ENCODE peak calls at places on chromosomes 16 and 17, in eight cellular contexts. One of them, this sample, is unnamed.

GRCh38 chr17:17698371-17698770 is 17.1 kb downstream of the RAI1 start:
- DNase-seq in MM.1S: no peak
- DNase-seq in thoracic aorta: no peak
- DNase-seq in BE2C: no peak
- DNase-seq in GM20000: no peak
- DNase-seq in GM13976: no peak
- DNase-seq in mesothelial cell of epicardium: no peak
- DNase-seq in keratinocyte: no peak
- DNase-seq in this sample: no peak

GRCh38 chr16:11675561-11676511 is 7.6 kb downstream of the SNN start:
- DNase-seq in MM.1S: peak; percentile 62
- DNase-seq in thoracic aorta: no peak
- DNase-seq in BE2C: peak; percentile 82
- DNase-seq in GM20000: no peak
- DNase-seq in GM13976: no peak
- DNase-seq in mesothelial cell of epicardium: no peak
- DNase-seq in keratinocyte: no peak
- DNase-seq in this sample: no peak

GRCh38 chr16:71479420-71479819 is 9.7 kb downstream of the ZNF19 start:
- DNase-seq in MM.1S: no peak
- DNase-seq in thoracic aorta: no peak
- DNase-seq in BE2C: peak; percentile 33
- DNase-seq in GM20000: no peak
- DNase-seq in GM13976: no peak
- DNase-seq in mesothelial cell of epicardium: no peak
- DNase-seq in keratinocyte: no peak
- DNase-seq in this sample: no peak

GRCh38 chr16:46762583-46762982 is 14.4 kb upstream of the MYLK3 start:
- DNase-seq in MM.1S: no peak
- DNase-seq in thoracic aorta: no peak
- DNase-seq in BE2C: no peak
- DNase-seq in GM20000: no peak
- DNase-seq in GM13976: no peak
- DNase-seq in mesothelial cell of epicardium: no peak
- DNase-seq in keratinocyte: no peak
- DNase-seq in this sample: no peak

GRCh38 chr16:84284168-84284722 is 10.4 kb upstream of the WFDC1 start:
- DNase-seq in MM.1S: no peak
- DNase-seq in thoracic aorta: no peak
- DNase-seq in BE2C: no peak
- DNase-seq in GM20000: no peak
- DNase-seq in GM13976: no peak
- DNase-seq in mesothelial cell of epicardium: no peak
- DNase-seq in keratinocyte: no peak
- DNase-seq in this sample: no peak

GRCh38 chr17:19357351-19358140 is 5.0 kb downstream of the B9D1 start:
- DNase-seq in MM.1S: no peak
- DNase-seq in thoracic aorta: no peak
- DNase-seq in BE2C: no peak
- DNase-seq in GM20000: no peak
- DNase-seq in GM13976: no peak
- DNase-seq in mesothelial cell of epicardium: no peak
- DNase-seq in keratinocyte: no peak
- DNase-seq in this sample: no peak

GRCh38 chr16:35404273-35404672 is 1944.9 kb downstream of the TP53TG3F start:
- DNase-seq in MM.1S: no peak
- DNase-seq in thoracic aorta: no peak
- DNase-seq in BE2C: no peak
- DNase-seq in GM20000: no peak
- DNase-seq in GM13976: no peak
- DNase-seq in mesothelial cell of epicardium: no peak
- DNase-seq in keratinocyte: no peak
- DNase-seq in this sample: no peak

GRCh38 chr16:79772028-79772427 is 171.5 kb upstream of the MAF start:
- DNase-seq in MM.1S: no peak
- DNase-seq in thoracic aorta: no peak
- DNase-seq in BE2C: no peak
- DNase-seq in GM20000: no peak
- DNase-seq in GM13976: no peak
- DNase-seq in mesothelial cell of epicardium: no peak
- DNase-seq in keratinocyte: no peak
- DNase-seq in this sample: no peak

GRCh38 chr17:50697663-50698272 is 9.9 kb downstream of the ANKRD40 start:
- DNase-seq in MM.1S: peak; percentile 46
- DNase-seq in thoracic aorta: no peak
- DNase-seq in BE2C: no peak
- DNase-seq in GM20000: no peak
- DNase-seq in GM13976: no peak
- DNase-seq in mesothelial cell of epicardium: no peak
- DNase-seq in keratinocyte: no peak
- DNase-seq in this sample: no peak

GRCh38 chr17:33438578-33438977 is 145.5 kb upstream of the ASIC2 start:
- DNase-seq in MM.1S: no peak
- DNase-seq in thoracic aorta: no peak
- DNase-seq in BE2C: no peak
- DNase-seq in GM20000: no peak
- DNase-seq in GM13976: no peak
- DNase-seq in mesothelial cell of epicardium: no peak
- DNase-seq in keratinocyte: no peak
- DNase-seq in this sample: no peak

GRCh38 chr16:3012246-3012645 is 477 bp upstream of the CLDN9 start:
- DNase-seq in MM.1S: no peak
- DNase-seq in thoracic aorta: no peak
- DNase-seq in BE2C: no peak
- DNase-seq in GM20000: no peak
- DNase-seq in GM13976: no peak
- DNase-seq in mesothelial cell of epicardium: no peak
- DNase-seq in keratinocyte: no peak
- DNase-seq in this sample: no peak

GRCh38 chr17:73785466-73785865 is 141.2 kb upstream of the SDK2 start:
- DNase-seq in MM.1S: no peak
- DNase-seq in thoracic aorta: no peak
- DNase-seq in BE2C: peak; percentile 30
- DNase-seq in GM20000: no peak
- DNase-seq in GM13976: no peak
- DNase-seq in mesothelial cell of epicardium: no peak
- DNase-seq in keratinocyte: no peak
- DNase-seq in this sample: no peak

GRCh38 chr16:81443688-81444447 is 740 bp upstream of the CMIP start:
- DNase-seq in MM.1S: no peak
- DNase-seq in thoracic aorta: no peak
- DNase-seq in BE2C: no peak
- DNase-seq in GM20000: no peak
- DNase-seq in GM13976: no peak
- DNase-seq in mesothelial cell of epicardium: no peak
- DNase-seq in keratinocyte: no peak
- DNase-seq in this sample: no peak

GRCh38 chr16:6160303-6160702 is 1062.7 kb upstream of the EEF2KMT start:
- DNase-seq in MM.1S: no peak
- DNase-seq in thoracic aorta: no peak
- DNase-seq in BE2C: no peak
- DNase-seq in GM20000: no peak
- DNase-seq in GM13976: no peak
- DNase-seq in mesothelial cell of epicardium: no peak
- DNase-seq in keratinocyte: no peak
- DNase-seq in this sample: no peak

GRCh38 chr16:30060354-30061194 is 5.0 kb upstream of the ALDOA start:
- DNase-seq in MM.1S: no peak
- DNase-seq in thoracic aorta: no peak
- DNase-seq in BE2C: peak; percentile 74
- DNase-seq in GM20000: no peak
- DNase-seq in GM13976: no peak
- DNase-seq in mesothelial cell of epicardium: no peak
- DNase-seq in keratinocyte: no peak
- DNase-seq in this sample: no peak

GRCh38 chr16:30930160-30930571 is 6.8 kb downstream of the FBXL19 start:
- DNase-seq in MM.1S: no peak
- DNase-seq in thoracic aorta: no peak
- DNase-seq in BE2C: no peak
- DNase-seq in GM20000: no peak
- DNase-seq in GM13976: no peak
- DNase-seq in mesothelial cell of epicardium: no peak
- DNase-seq in keratinocyte: no peak
- DNase-seq in this sample: no peak

DNA sequence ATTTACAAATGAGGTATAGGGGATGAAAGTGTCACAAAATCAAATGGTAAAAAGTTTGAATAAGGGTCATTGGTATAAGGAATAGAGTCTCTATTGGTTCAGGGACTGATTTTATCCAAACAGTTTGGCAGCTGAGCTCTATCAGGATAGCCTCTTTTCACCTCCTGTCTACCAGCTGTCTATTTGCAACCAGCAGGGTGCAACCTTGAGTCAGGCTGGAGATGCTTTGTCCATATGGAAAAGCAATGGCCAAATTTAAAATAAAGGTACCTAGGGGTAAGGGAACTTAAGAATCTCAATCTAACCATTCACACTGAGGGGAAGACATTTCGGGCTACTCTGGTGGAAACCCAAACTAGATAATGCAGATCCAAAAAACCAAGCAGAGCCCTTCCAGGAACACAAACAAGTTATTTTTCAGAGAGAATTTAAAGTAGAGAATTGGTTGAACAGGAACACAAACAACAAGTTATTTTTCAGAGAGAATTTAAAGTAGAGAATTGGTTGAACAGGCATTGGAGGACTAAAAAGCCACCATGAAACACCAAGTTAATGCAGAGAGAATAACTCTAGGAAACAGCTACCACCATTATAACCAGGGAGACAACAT is 12.6 kb upstream of the CA10 start:
- DNase-seq in MM.1S: no peak
- DNase-seq in thoracic aorta: no peak
- DNase-seq in BE2C: peak; percentile 75
- DNase-seq in GM20000: no peak
- DNase-seq in GM13976: no peak
- DNase-seq in mesothelial cell of epicardium: no peak
- DNase-seq in keratinocyte: no peak
- DNase-seq in this sample: no peak
- TF ChIP-seq CTCF in MM.1S: peak; percentile 56
- TF ChIP-seq CTCF in thoracic aorta: no peak
- TF ChIP-seq CTCF in BE2C: peak; percentile 98
- TF ChIP-seq CTCF in GM20000: no peak
- TF ChIP-seq CTCF in GM13976: no peak
- TF ChIP-seq CTCF in mesothelial cell of epicardium: peak; percentile 71
- TF ChIP-seq CTCF in keratinocyte: peak; percentile 85
- TF ChIP-seq CTCF in this sample: no peak

GRCh38 chr17:80474933-80475915 is 1.2 kb downstream of the NPTX1 start:
- DNase-seq in MM.1S: no peak
- DNase-seq in thoracic aorta: no peak
- DNase-seq in BE2C: no peak
- DNase-seq in GM20000: peak; percentile 55
- DNase-seq in GM13976: peak; percentile 53
- DNase-seq in mesothelial cell of epicardium: no peak
- DNase-seq in keratinocyte: no peak
- DNase-seq in this sample: no peak

GRCh38 chr17:80472996-80473395 is 3.4 kb downstream of the NPTX1 start:
- DNase-seq in MM.1S: no peak
- DNase-seq in thoracic aorta: no peak
- DNase-seq in BE2C: no peak
- DNase-seq in GM20000: no peak
- DNase-seq in GM13976: no peak
- DNase-seq in mesothelial cell of epicardium: no peak
- DNase-seq in keratinocyte: no peak
- DNase-seq in this sample: no peak

GRCh38 chr17:80473701-80474100 is 2.7 kb downstream of the NPTX1 start:
- DNase-seq in MM.1S: no peak
- DNase-seq in thoracic aorta: no peak
- DNase-seq in BE2C: no peak
- DNase-seq in GM20000: no peak
- DNase-seq in GM13976: no peak
- DNase-seq in mesothelial cell of epicardium: no peak
- DNase-seq in keratinocyte: no peak
- DNase-seq in this sample: no peak

GRCh38 chr17:80475949-80476876 is at the start of gene NPTX1:
- DNase-seq in MM.1S: no peak
- DNase-seq in thoracic aorta: no peak
- DNase-seq in BE2C: no peak
- DNase-seq in GM20000: peak; percentile 69
- DNase-seq in GM13976: peak; percentile 63
- DNase-seq in mesothelial cell of epicardium: no peak
- DNase-seq in keratinocyte: no peak
- DNase-seq in this sample: no peak

GRCh38 chr17:80474231-80474932 is 2.0 kb downstream of the NPTX1 start:
- DNase-seq in MM.1S: no peak
- DNase-seq in thoracic aorta: no peak
- DNase-seq in BE2C: no peak
- DNase-seq in GM20000: no peak
- DNase-seq in GM13976: no peak
- DNase-seq in mesothelial cell of epicardium: no peak
- DNase-seq in keratinocyte: no peak
- DNase-seq in this sample: no peak
- TF ChIP-seq CTCF in MM.1S: no peak
- TF ChIP-seq CTCF in thoracic aorta: no peak
- TF ChIP-seq CTCF in BE2C: peak; percentile 31
- TF ChIP-seq CTCF in GM20000: no peak
- TF ChIP-seq CTCF in GM13976: no peak
- TF ChIP-seq CTCF in mesothelial cell of epicardium: no peak
- TF ChIP-seq CTCF in keratinocyte: peak; percentile 51
- TF ChIP-seq CTCF in this sample: peak; percentile 12

GRCh38 chr17:29570521-29570920 is 2.0 kb downstream of the TP53I13 start:
- DNase-seq in MM.1S: no peak
- DNase-seq in thoracic aorta: no peak
- DNase-seq in BE2C: no peak
- DNase-seq in GM20000: peak; percentile 2
- DNase-seq in GM13976: no peak
- DNase-seq in mesothelial cell of epicardium: no peak
- DNase-seq in keratinocyte: no peak
- DNase-seq in this sample: no peak

GRCh38 chr17:29567362-29568330 is 809 bp upstream of the ABHD15 start:
- DNase-seq in MM.1S: peak; percentile 79
- DNase-seq in thoracic aorta: no peak
- DNase-seq in BE2C: peak; percentile 51
- DNase-seq in GM20000: peak; percentile 92
- DNase-seq in GM13976: peak; percentile 87
- DNase-seq in mesothelial cell of epicardium: peak; percentile 30
- DNase-seq in keratinocyte: no peak
- DNase-seq in this sample: no peak

GRCh38 chr17:29569245-29569950 is 897 bp downstream of the TP53I13 start:
- DNase-seq in MM.1S: no peak
- DNase-seq in thoracic aorta: no peak
- DNase-seq in BE2C: no peak
- DNase-seq in GM20000: no peak
- DNase-seq in GM13976: no peak
- DNase-seq in mesothelial cell of epicardium: no peak
- DNase-seq in keratinocyte: no peak
- DNase-seq in this sample: no peak

GRCh38 chr17:29566473-29567361 is at the start of gene ABHD15:
- DNase-seq in MM.1S: peak; percentile 75
- DNase-seq in thoracic aorta: no peak
- DNase-seq in BE2C: peak; percentile 52
- DNase-seq in GM20000: peak; percentile 86
- DNase-seq in GM13976: peak; percentile 74
- DNase-seq in mesothelial cell of epicardium: peak; percentile 20
- DNase-seq in keratinocyte: no peak
- DNase-seq in this sample: peak; percentile 27

GRCh38 chr17:29568331-29569244 is at the start of gene TP53I13:
- DNase-seq in MM.1S: peak; percentile 90
- DNase-seq in thoracic aorta: no peak
- DNase-seq in BE2C: peak; percentile 79
- DNase-seq in GM20000: peak; percentile 96
- DNase-seq in GM13976: peak; percentile 92
- DNase-seq in mesothelial cell of epicardium: peak; percentile 76
- DNase-seq in keratinocyte: no peak
- DNase-seq in this sample: peak; percentile 49
- TF ChIP-seq CTCF in MM.1S: no peak
- TF ChIP-seq CTCF in thoracic aorta: no peak
- TF ChIP-seq CTCF in BE2C: no peak
- TF ChIP-seq CTCF in GM20000: no peak
- TF ChIP-seq CTCF in GM13976: no peak
- TF ChIP-seq CTCF in mesothelial cell of epicardium: no peak
- TF ChIP-seq CTCF in keratinocyte: no peak
- TF ChIP-seq CTCF in this sample: no peak

GRCh38 chr16:539901-540530 is 12.5 kb downstream of the CAPN15 start:
- DNase-seq in MM.1S: no peak
- DNase-seq in thoracic aorta: no peak
- DNase-seq in BE2C: no peak
- DNase-seq in GM20000: no peak
- DNase-seq in GM13976: no peak
- DNase-seq in mesothelial cell of epicardium: no peak
- DNase-seq in keratinocyte: no peak
- DNase-seq in this sample: no peak
- TF ChIP-seq CTCF in MM.1S: no peak
- TF ChIP-seq CTCF in thoracic aorta: no peak
- TF ChIP-seq CTCF in BE2C: no peak
- TF ChIP-seq CTCF in GM20000: no peak
- TF ChIP-seq CTCF in GM13976: no peak
- TF ChIP-seq CTCF in mesothelial cell of epicardium: no peak
- TF ChIP-seq CTCF in keratinocyte: no peak
- TF ChIP-seq CTCF in this sample: no peak